ENCODE peak calls at places on chromosomes 3 and 15, in seven cellular contexts. One of them, this sample, is unnamed.

GRCh38 chr3:186821429-186822367 is 15.4 kb upstream of the RFC4 start:
- DNase-seq in neural progenitor cell: peak; percentile 63
- DNase-seq in naive thymus-derived CD4-positive, alpha-beta T cell: no peak
- DNase-seq in PC-3: peak; percentile 80
- DNase-seq in fibroblast of lung: peak; percentile 71
- DNase-seq in pancreas: no peak
- DNase-seq in GM23248: peak; percentile 86
- DNase-seq in this sample: no peak

GRCh38 chr15:94004697-94005096 is 226.7 kb upstream of the MCTP2 start:
- DNase-seq in PC-3: no peak
- DNase-seq in fibroblast of lung: no peak
- DNase-seq in naive thymus-derived CD4-positive, alpha-beta T cell: no peak
- DNase-seq in pancreas: no peak
- DNase-seq in GM23248: no peak
- DNase-seq in neural progenitor cell: no peak
- DNase-seq in this sample: peak; percentile 40

GRCh38 chr15:86743283-86743903 is 663.7 kb downstream of the AGBL1 start:
- DNase-seq in fibroblast of lung: peak; percentile 6
- DNase-seq in neural progenitor cell: peak; percentile 82
- DNase-seq in GM23248: no peak
- DNase-seq in PC-3: peak; percentile 63
- DNase-seq in naive thymus-derived CD4-positive, alpha-beta T cell: peak; percentile 6
- DNase-seq in pancreas: peak; percentile 62
- DNase-seq in this sample: peak; percentile 26

GRCh38 chr3:13012228-13012691 is 61.0 kb downstream of the IQSEC1 start:
- DNase-seq in fibroblast of lung: no peak
- DNase-seq in naive thymus-derived CD4-positive, alpha-beta T cell: no peak
- DNase-seq in pancreas: peak; percentile 56
- DNase-seq in PC-3: no peak
- DNase-seq in neural progenitor cell: no peak
- DNase-seq in GM23248: peak; percentile 34
- DNase-seq in this sample: no peak

GRCh38 chr3:12180218-12180617 is 21.5 kb upstream of the TIMP4 start:
- DNase-seq in neural progenitor cell: no peak
- DNase-seq in pancreas: peak; percentile 68
- DNase-seq in naive thymus-derived CD4-positive, alpha-beta T cell: no peak
- DNase-seq in GM23248: peak; percentile 68
- DNase-seq in fibroblast of lung: peak; percentile 88
- DNase-seq in PC-3: peak; percentile 82
- DNase-seq in this sample: no peak

GRCh38 chr15:88882745-88883144 is 12.6 kb downstream of the HAPLN3 start:
- DNase-seq in neural progenitor cell: no peak
- DNase-seq in naive thymus-derived CD4-positive, alpha-beta T cell: no peak
- DNase-seq in PC-3: peak; percentile 16
- DNase-seq in fibroblast of lung: peak; percentile 73
- DNase-seq in pancreas: no peak
- DNase-seq in GM23248: peak; percentile 59
- DNase-seq in this sample: no peak

GRCh38 chr15:70559223-70559823 is 204.0 kb downstream of the UACA start:
- DNase-seq in fibroblast of lung: peak; percentile 35
- DNase-seq in neural progenitor cell: no peak
- DNase-seq in naive thymus-derived CD4-positive, alpha-beta T cell: peak; percentile 76
- DNase-seq in PC-3: no peak
- DNase-seq in GM23248: peak; percentile 51
- DNase-seq in pancreas: no peak
- DNase-seq in this sample: no peak

GRCh38 chr15:55764398-55764797 is 21.4 kb upstream of the PRTG start:
- DNase-seq in naive thymus-derived CD4-positive, alpha-beta T cell: no peak
- DNase-seq in fibroblast of lung: no peak
- DNase-seq in PC-3: no peak
- DNase-seq in pancreas: no peak
- DNase-seq in GM23248: no peak
- DNase-seq in neural progenitor cell: no peak
- DNase-seq in this sample: no peak

GRCh38 chr15:100721758-100722550 is 119.6 kb downstream of the ASB7 start:
- DNase-seq in GM23248: peak; percentile 99
- DNase-seq in PC-3: peak; percentile 99
- DNase-seq in pancreas: no peak
- DNase-seq in fibroblast of lung: peak; percentile 100
- DNase-seq in neural progenitor cell: no peak
- DNase-seq in naive thymus-derived CD4-positive, alpha-beta T cell: no peak
- DNase-seq in this sample: peak; percentile 100

GRCh38 chr3:139533781-139534443 is 5.6 kb downstream of the RBP1 start:
- DNase-seq in GM23248: peak; percentile 13
- DNase-seq in neural progenitor cell: no peak
- DNase-seq in fibroblast of lung: peak; percentile 92
- DNase-seq in PC-3: peak; percentile 74
- DNase-seq in naive thymus-derived CD4-positive, alpha-beta T cell: no peak
- DNase-seq in pancreas: peak; percentile 64
- DNase-seq in this sample: peak; percentile 36

GRCh38 chr3:141410408-141410807 is 42.1 kb downstream of the ZBTB38 start:
- DNase-seq in neural progenitor cell: no peak
- DNase-seq in fibroblast of lung: peak; percentile 60
- DNase-seq in GM23248: peak; percentile 75
- DNase-seq in naive thymus-derived CD4-positive, alpha-beta T cell: no peak
- DNase-seq in pancreas: no peak
- DNase-seq in PC-3: no peak
- DNase-seq in this sample: no peak

GRCh38 chr3:171745577-171746319 is 64.5 kb downstream of the PLD1 start:
- DNase-seq in neural progenitor cell: no peak
- DNase-seq in GM23248: no peak
- DNase-seq in pancreas: peak; percentile 55
- DNase-seq in naive thymus-derived CD4-positive, alpha-beta T cell: no peak
- DNase-seq in PC-3: no peak
- DNase-seq in fibroblast of lung: no peak
- DNase-seq in this sample: no peak

GRCh38 chr3:77256584-77257488 is 216.9 kb downstream of the ROBO2 start:
- DNase-seq in naive thymus-derived CD4-positive, alpha-beta T cell: no peak
- DNase-seq in GM23248: no peak
- DNase-seq in neural progenitor cell: no peak
- DNase-seq in fibroblast of lung: no peak
- DNase-seq in pancreas: no peak
- DNase-seq in PC-3: no peak
- DNase-seq in this sample: no peak
- H3K27ac ChIP-seq in naive thymus-derived CD4-positive, alpha-beta T cell: no peak overlapping the region
- H3K27ac ChIP-seq in GM23248: no peak overlapping the region
- H3K27ac ChIP-seq in neural progenitor cell: no peak overlapping the region
- H3K27ac ChIP-seq in fibroblast of lung: no peak overlapping the region
- H3K27ac ChIP-seq in pancreas: no peak overlapping the region
- H3K27ac ChIP-seq in PC-3: no peak overlapping the region
- H3K27ac ChIP-seq in this sample: no peak overlapping the region

DNA sequence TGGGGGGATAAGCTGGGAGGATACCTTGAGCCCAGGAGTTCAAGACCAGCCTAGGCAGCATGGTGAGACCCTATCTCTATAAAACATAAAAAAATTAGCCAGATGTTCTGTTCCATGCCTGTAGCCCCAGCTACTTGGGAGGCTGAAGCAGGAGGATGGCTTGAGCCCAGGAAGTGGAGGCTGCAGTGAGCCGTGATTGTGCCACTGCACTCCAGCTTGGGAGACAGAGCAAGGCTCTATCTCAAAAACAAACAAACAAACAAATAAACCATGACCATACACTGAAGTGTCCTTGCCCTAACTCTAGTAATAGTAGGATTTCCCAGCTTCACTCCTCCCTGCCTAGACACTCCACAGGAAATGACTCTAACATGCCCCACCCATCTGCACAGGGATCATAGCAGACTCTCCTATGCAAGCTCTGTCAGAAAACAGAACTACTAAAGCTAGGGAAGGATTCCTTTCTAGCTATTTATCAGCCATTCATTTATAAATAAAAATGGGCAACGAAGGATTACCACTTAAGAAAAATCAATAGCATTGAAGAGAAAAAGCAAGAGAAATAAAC is 4.6 kb downstream of the ERICH6 start:
- DNase-seq in GM23248: peak; percentile 77
- DNase-seq in naive thymus-derived CD4-positive, alpha-beta T cell: no peak
- DNase-seq in pancreas: no peak
- DNase-seq in fibroblast of lung: peak; percentile 47
- DNase-seq in neural progenitor cell: no peak
- DNase-seq in PC-3: peak; percentile 52
- DNase-seq in this sample: no peak
- H3K27ac ChIP-seq in GM23248: peak overlapping the region; percentile 37
- H3K27ac ChIP-seq in naive thymus-derived CD4-positive, alpha-beta T cell: no peak overlapping the region
- H3K27ac ChIP-seq in pancreas: no peak overlapping the region
- H3K27ac ChIP-seq in fibroblast of lung: no peak overlapping the region
- H3K27ac ChIP-seq in neural progenitor cell: no peak overlapping the region
- H3K27ac ChIP-seq in PC-3: no peak overlapping the region
- H3K27ac ChIP-seq in this sample: peak overlapping the region; percentile 71

GRCh38 chr3:197513953-197514785 is 41.6 kb downstream of the BDH1 start:
- DNase-seq in pancreas: peak; percentile 36
- DNase-seq in PC-3: no peak
- DNase-seq in fibroblast of lung: no peak
- DNase-seq in naive thymus-derived CD4-positive, alpha-beta T cell: no peak
- DNase-seq in GM23248: no peak
- DNase-seq in neural progenitor cell: no peak
- DNase-seq in this sample: peak; percentile 39
- H3K27ac ChIP-seq in pancreas: no peak overlapping the region
- H3K27ac ChIP-seq in PC-3: peak overlapping the region; percentile 32
- H3K27ac ChIP-seq in fibroblast of lung: no peak overlapping the region
- H3K27ac ChIP-seq in naive thymus-derived CD4-positive, alpha-beta T cell: no peak overlapping the region
- H3K27ac ChIP-seq in GM23248: no peak overlapping the region
- H3K27ac ChIP-seq in neural progenitor cell: no peak overlapping the region
- H3K27ac ChIP-seq in this sample: no peak overlapping the region

GRCh38 chr3:160134964-160135363 is 90.3 kb upstream of the C3orf80 start:
- DNase-seq in naive thymus-derived CD4-positive, alpha-beta T cell: no peak
- DNase-seq in pancreas: no peak
- DNase-seq in GM23248: peak; percentile 69
- DNase-seq in fibroblast of lung: peak; percentile 54
- DNase-seq in neural progenitor cell: no peak
- DNase-seq in PC-3: peak; percentile 21
- DNase-seq in this sample: no peak

GRCh38 chr3:160136421-160136820 is 88.8 kb upstream of the C3orf80 start:
- DNase-seq in naive thymus-derived CD4-positive, alpha-beta T cell: no peak
- DNase-seq in PC-3: no peak
- DNase-seq in GM23248: no peak
- DNase-seq in neural progenitor cell: no peak
- DNase-seq in fibroblast of lung: no peak
- DNase-seq in pancreas: no peak
- DNase-seq in this sample: no peak

GRCh38 chr3:160133757-160134156 is 91.5 kb upstream of the C3orf80 start:
- DNase-seq in fibroblast of lung: peak; percentile 42
- DNase-seq in neural progenitor cell: peak; percentile 11
- DNase-seq in PC-3: peak; percentile 62
- DNase-seq in naive thymus-derived CD4-positive, alpha-beta T cell: no peak
- DNase-seq in pancreas: no peak
- DNase-seq in GM23248: peak; percentile 23
- DNase-seq in this sample: no peak

GRCh38 chr3:160135850-160136249 is 89.4 kb upstream of the C3orf80 start:
- DNase-seq in GM23248: no peak
- DNase-seq in naive thymus-derived CD4-positive, alpha-beta T cell: no peak
- DNase-seq in pancreas: no peak
- DNase-seq in neural progenitor cell: no peak
- DNase-seq in fibroblast of lung: no peak
- DNase-seq in PC-3: no peak
- DNase-seq in this sample: no peak

GRCh38 chr3:160134454-160134853 is 90.8 kb upstream of the C3orf80 start:
- DNase-seq in naive thymus-derived CD4-positive, alpha-beta T cell: no peak
- DNase-seq in pancreas: no peak
- DNase-seq in GM23248: no peak
- DNase-seq in fibroblast of lung: no peak
- DNase-seq in neural progenitor cell: no peak
- DNase-seq in PC-3: peak; percentile 62
- DNase-seq in this sample: no peak
- H3K27ac ChIP-seq in naive thymus-derived CD4-positive, alpha-beta T cell: no peak overlapping the region
- H3K27ac ChIP-seq in pancreas: no peak overlapping the region
- H3K27ac ChIP-seq in GM23248: no peak overlapping the region
- H3K27ac ChIP-seq in fibroblast of lung: no peak overlapping the region
- H3K27ac ChIP-seq in neural progenitor cell: no peak overlapping the region
- H3K27ac ChIP-seq in PC-3: peak overlapping the region; percentile 4
- H3K27ac ChIP-seq in this sample: no peak overlapping the region